ENCODE peak calls at places on chromosome 10, in eight cellular contexts. F is left ventricle myocardium inferior, I is esophagus muscularis mucosa, M is GM12865, T is NB4, S is H9, E is psoas muscle, Z is PC-3. X is an unnamed sample.

GRCh38 chr10:77620731-77621130 is 16.9 kb downstream of the KCNMA1 start:
- DNase-seq in F (no peak), M (no peak), T (peak), S (no peak), E (no peak), Z (peak), I (no peak), X (no peak)

GRCh38 chr10:60605476-60605875 is 172.8 kb upstream of the CDK1 start:
- DNase-seq in M (no peak), T (no peak), E (no peak), S (no peak), I (no peak), Z (no peak), F (no peak), X (no peak)

GRCh38 chr10:9015005-9015404 is 960.5 kb downstream of the GATA3 start:
- DNase-seq in Z (no peak), T (no peak), I (no peak), M (no peak), S (no peak), E (no peak), F (no peak), X (no peak)

GRCh38 chr10:43264324-43264986 is 2.4 kb downstream of the RASGEF1A start:
- DNase-seq in I (peak), T (no peak), E (no peak), M (no peak), F (no peak), S (no peak), Z (no peak), X (peak)

GRCh38 chr10:5542100-5542499 is 17.3 kb downstream of the CALML3 start:
- DNase-seq in T (no peak), M (no peak), F (no peak), Z (no peak), S (no peak), I (no peak), E (no peak), X (no peak)

GRCh38 chr10:79308969-79309665 is 38.2 kb upstream of the PPIF start:
- DNase-seq in Z (no peak), M (no peak), E (peak), F (peak), T (no peak), I (no peak), S (no peak), X (no peak)

GRCh38 chr10:1210667-1211066 is 154.5 kb downstream of the WDR37 start:
- DNase-seq in M (no peak), T (no peak), Z (no peak), F (no peak), S (peak), E (no peak), I (no peak), X (peak)

GRCh38 chr10:126430512-126430911 is 42.2 kb upstream of the ADAM12 start:
- DNase-seq in I (peak), Z (no peak), E (no peak), T (no peak), M (no peak), S (no peak), F (no peak), X (no peak)

GRCh38 chr10:128115356-128115755 is 10.9 kb downstream of the MKI67 start:
- DNase-seq in M (no peak), I (no peak), F (no peak), Z (no peak), E (no peak), T (no peak), S (no peak), X (peak)

GRCh38 chr10:47381427-47382379 is 2.4 kb downstream of the ZNF488 start:
- DNase-seq in T (no peak), E (no peak), S (peak), I (no peak), M (no peak), Z (no peak), F (no peak), X (peak)

GRCh38 chr10:30384791-30385201 is 35.7 kb upstream of the MTPAP start:
- DNase-seq in S (peak), F (no peak), M (peak), I (no peak), E (no peak), T (peak), Z (peak), X (no peak)

GRCh38 chr10:102669206-102670064 is 25.2 kb downstream of the TRIM8 start:
- DNase-seq in I (peak), M (no peak), Z (peak), F (peak), T (no peak), S (peak), E (peak), X (no peak)

GRCh38 chr10:49144021-49144720 is 10.3 kb upstream of the FAM170B start:
- DNase-seq in S (no peak), T (no peak), Z (no peak), F (no peak), I (no peak), E (no peak), M (no peak), X (peak)

GRCh38 chr10:127935115-127935561 is 28.2 kb downstream of the PTPRE start:
- DNase-seq in F (no peak), T (peak), E (peak), Z (no peak), M (no peak), I (no peak), S (no peak), X (no peak)

GRCh38 chr10:60175418-60175817 is 214.3 kb downstream of the ANK3 start:
- DNase-seq in I (no peak), S (no peak), Z (peak), E (no peak), M (no peak), F (no peak), T (no peak), X (no peak)

GRCh38 chr10:80144302-80145131 is 12.0 kb downstream of the PLAC9 start:
- DNase-seq in F (no peak), S (peak), Z (peak), E (peak), T (peak), M (peak), I (no peak), X (no peak)

GRCh38 chr10:79069325-79070090 is 742 bp downstream of the ZMIZ1 start:
- DNase-seq in S (no peak), T (peak), E (peak), Z (peak), M (peak), I (no peak), F (peak), X (no peak)

GRCh38 chr10:85648279-85648754 is 718.3 kb downstream of the GRID1 start:
- DNase-seq in F (no peak), M (no peak), I (no peak), E (peak), Z (no peak), T (no peak), S (no peak), X (no peak)

GRCh38 chr10:94131885-94132284 is 138.2 kb downstream of the PLCE1 start:
- DNase-seq in I (no peak), Z (peak), E (no peak), M (no peak), S (no peak), T (no peak), F (no peak), X (no peak)

GRCh38 chr10:113493195-113493594 is 59.7 kb upstream of the HABP2 start:
- DNase-seq in M (no peak), F (no peak), Z (peak), E (no peak), I (no peak), S (no peak), T (no peak), X (no peak)

DNA sequence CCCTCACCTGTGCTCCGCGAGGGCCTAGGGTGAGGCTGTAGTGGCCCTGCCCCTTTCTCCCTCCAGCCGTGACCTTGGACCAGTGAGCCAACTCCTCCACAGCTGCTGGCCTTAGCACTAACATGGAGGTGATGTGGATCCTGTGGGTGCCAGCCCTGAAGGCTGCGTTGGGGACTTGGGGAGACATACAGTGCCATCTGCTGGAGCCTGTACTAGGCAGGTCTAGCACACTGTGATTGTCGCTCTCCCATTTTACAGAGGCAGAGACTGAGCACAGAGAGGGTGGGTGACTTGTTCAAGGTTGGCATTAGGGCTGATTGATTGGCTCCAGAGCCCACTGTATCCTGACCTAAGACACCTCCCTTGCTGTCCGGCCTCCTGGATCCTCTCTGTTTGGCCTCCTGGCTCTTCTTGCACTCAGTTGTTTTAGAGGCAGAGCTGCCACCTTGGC is 37.6 kb downstream of the PRF1 start:
- DNase-seq in Z (no peak), I (no peak), S (no peak), T (peak), E (no peak), F (no peak), M (peak), X (no peak)
- TF ChIP-seq CTCF in Z (peak), I (no peak), S (no peak), T (peak), E (no peak), F (peak), M (no peak), X (no peak)

DNA sequence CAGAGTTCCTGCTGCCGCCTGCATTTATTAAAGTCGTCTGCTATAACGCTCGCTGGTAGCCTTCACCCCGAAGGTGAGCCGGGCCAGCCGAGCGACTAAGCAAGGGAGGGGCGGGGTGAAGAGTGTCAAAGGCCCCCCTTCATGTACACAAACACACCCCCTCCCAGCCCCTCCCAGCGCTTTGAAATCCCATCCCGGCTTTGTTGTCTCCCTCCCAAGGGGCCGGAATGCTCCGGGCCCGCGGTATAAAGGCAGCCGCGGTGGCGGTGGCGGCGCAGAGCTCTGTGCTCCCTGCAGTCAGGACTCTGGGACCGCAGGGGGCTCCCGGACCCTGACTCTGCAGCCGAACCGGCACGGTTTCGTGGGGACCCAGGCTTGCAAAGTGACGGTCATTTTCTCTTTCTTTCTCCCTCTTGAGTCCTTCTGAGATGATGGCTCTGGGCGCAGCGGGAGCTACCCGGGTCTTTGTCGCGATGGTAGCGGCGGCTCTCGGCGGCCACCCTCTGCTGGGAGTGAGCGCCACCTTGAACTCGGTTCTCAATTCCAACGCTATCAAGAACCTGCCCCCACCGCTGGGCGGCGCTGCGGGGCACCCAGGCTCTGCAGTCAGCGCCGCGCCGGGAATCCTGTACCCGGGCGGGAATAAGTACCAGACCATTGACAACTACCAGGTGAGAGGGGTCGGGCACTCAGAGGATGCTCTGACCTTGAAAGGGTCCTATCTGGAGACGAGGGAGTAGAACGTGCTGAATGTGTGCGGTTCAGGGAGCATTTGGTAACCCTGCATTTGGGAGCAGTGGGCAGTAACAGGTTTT is at the start of gene DKK1:
- DNase-seq in S (peak), E (peak), F (peak), T (no peak), M (peak), Z (peak), I (no peak), X (peak)
- TF ChIP-seq CTCF in S (peak), E (peak), F (peak), T (no peak), M (peak), Z (peak), I (peak), X (peak)

DNA sequence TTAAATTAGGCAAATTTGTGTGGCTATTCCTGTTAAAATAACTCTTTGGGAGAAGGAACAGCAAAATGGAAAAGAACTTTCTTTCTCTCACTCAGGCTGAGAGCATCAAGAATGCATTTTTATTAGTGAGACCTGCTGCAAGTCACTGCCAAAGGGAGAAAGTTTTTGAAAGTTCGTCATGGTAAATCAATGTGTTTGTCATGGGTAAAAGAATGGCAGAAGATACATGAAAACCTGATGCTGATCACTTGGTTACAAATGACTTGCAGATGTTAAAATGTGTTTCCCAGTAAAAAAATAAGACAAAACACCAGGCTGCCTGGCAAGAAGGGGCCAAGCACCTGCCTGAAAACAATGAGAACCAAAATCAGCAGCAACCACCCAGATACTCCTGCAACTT is 484.7 kb upstream of the NRP1 start:
- DNase-seq in T (no peak), M (no peak), Z (no peak), I (no peak), F (no peak), S (no peak), E (no peak), X (no peak)
- TF ChIP-seq CTCF in T (no peak), M (no peak), Z (no peak), I (no peak), F (no peak), S (no peak), E (no peak), X (no peak)

DNA sequence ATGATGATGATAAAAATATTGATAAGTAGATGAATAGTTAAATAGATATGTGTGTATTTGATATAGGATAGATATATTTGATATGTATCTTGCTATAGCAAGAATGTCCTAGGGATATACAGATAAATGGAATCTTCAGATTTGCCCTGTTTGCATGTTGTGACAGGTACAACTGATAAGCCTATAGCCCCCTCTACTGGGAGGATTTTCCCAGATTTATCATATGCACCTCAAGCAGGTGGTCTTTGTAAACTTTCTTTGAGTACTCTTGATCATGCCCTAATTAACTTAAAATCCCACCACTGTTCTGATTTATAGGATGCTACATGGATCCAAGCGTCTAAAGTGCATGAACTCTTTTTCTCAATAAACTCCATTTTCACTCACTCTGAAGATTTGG is 1050.7 kb downstream of the SORCS3 start:
- DNase-seq in E (no peak), F (no peak), I (no peak), M (peak), S (no peak), Z (peak), T (peak), X (no peak)
- TF ChIP-seq CTCF in E (no peak), F (peak), I (no peak), M (no peak), S (peak), Z (peak), T (peak), X (peak)

DNA sequence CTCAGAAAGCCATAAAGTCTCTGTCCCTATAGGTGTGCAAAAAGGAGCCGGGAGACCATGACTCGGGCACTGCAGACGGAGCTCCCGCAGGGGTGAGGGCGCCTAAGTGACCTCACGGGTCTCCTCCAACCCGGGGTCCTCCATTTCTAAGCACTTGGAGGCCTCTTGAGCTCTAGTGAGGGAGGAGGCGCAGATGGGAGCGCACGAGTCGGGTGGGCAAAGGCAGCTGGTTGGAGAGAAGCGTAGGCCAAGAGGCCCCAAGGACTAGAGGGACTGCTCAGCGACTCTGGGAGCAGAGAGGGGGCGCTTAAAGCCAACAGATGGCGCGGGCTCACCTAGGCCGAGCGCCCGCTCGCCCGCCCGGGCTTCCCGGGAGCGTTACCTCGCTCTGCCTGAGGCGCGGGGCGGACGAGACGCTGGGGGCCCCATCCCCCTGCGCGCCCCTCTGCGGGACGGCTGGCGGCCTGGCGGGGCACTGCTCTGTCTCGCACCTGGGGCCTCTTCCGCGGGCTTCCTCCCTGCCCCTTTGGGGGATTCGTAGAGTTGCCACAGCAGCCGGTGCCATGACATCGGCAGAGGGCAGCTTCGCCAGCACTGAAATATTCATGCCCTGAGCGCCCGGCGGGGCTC is 521 bp upstream of the CDH23 start:
- DNase-seq in I (no peak), S (peak), T (no peak), E (peak), M (peak), F (peak), Z (no peak), X (peak)
- TF ChIP-seq CTCF in I (peak), S (peak), T (no peak), E (peak), M (peak), F (peak), Z (no peak), X (peak)

DNA sequence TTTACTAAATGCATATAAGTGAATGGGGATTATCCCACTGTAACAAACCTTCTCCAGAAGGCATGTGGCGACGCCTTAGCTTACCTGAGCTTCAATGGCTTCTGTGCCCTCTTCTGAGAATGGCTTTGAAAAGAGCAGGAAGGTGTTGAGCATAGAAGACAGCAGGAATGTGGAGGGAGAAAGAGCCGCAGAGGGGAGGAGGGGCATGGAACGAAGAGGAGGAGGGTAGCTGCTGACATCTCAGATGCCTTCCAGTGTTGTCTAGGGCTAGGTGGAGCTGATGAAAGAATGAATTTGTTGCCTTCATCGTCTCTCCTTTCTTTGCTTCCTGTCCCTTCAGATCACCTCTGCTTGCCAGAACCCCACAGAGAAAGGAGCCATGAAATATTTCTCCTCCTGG is 86.2 kb downstream of the ITIH5 start:
- DNase-seq in T (no peak), M (no peak), S (no peak), E (no peak), I (no peak), F (no peak), Z (no peak), X (no peak)
- TF ChIP-seq CTCF in T (no peak), M (no peak), S (no peak), E (no peak), I (no peak), F (no peak), Z (no peak), X (no peak)

GRCh38 chr10:64547168-64547567 is 1026.0 kb downstream of the REEP3 start:
- DNase-seq in S (no peak), F (no peak), Z (peak), I (no peak), T (no peak), E (no peak), M (no peak), X (no peak)
- TF ChIP-seq CTCF in S (peak), F (no peak), Z (peak), I (no peak), T (no peak), E (no peak), M (no peak), X (no peak)

GRCh38 chr10:97726636-97727178 is 10.2 kb upstream of the ZFYVE27 start:
- DNase-seq in M (no peak), F (no peak), S (peak), I (no peak), T (no peak), Z (peak), E (no peak), X (no peak)

GRCh38 chr10:97719602-97720001 is 6.1 kb downstream of the MARVELD1 start:
- DNase-seq in T (no peak), I (no peak), Z (no peak), S (no peak), M (no peak), F (no peak), E (no peak), X (no peak)

GRCh38 chr10:97724341-97724941 is 10.9 kb downstream of the MARVELD1 start:
- DNase-seq in T (peak), F (no peak), E (peak), S (no peak), M (no peak), I (no peak), Z (no peak), X (no peak)

GRCh38 chr10:97721871-97722780 is 8.6 kb downstream of the MARVELD1 start:
- DNase-seq in M (no peak), F (no peak), Z (no peak), T (peak), E (no peak), S (no peak), I (no peak), X (no peak)

GRCh38 chr10:97722980-97723379 is 9.4 kb downstream of the MARVELD1 start:
- DNase-seq in M (no peak), I (no peak), E (no peak), T (peak), S (no peak), Z (no peak), F (no peak), X (no peak)
- TF ChIP-seq CTCF in M (no peak), I (no peak), E (no peak), T (no peak), S (peak), Z (no peak), F (no peak), X (no peak)

GRCh38 chr10:44512345-44513095 is 127.6 kb upstream of the CXCL12 start:
- DNase-seq in Z (no peak), E (no peak), T (no peak), S (no peak), I (peak), F (no peak), M (no peak), X (no peak)

GRCh38 chr10:44520651-44521050 is 135.8 kb upstream of the CXCL12 start:
- DNase-seq in I (no peak), T (no peak), E (no peak), F (no peak), Z (no peak), S (no peak), M (no peak), X (no peak)

GRCh38 chr10:44513592-44513991 is 128.7 kb upstream of the CXCL12 start:
- DNase-seq in I (peak), S (no peak), M (no peak), F (no peak), T (peak), E (peak), Z (no peak), X (no peak)

GRCh38 chr10:44516941-44517340 is 132.0 kb upstream of the CXCL12 start:
- DNase-seq in Z (no peak), F (no peak), M (no peak), S (no peak), I (peak), E (no peak), T (no peak), X (no peak)

GRCh38 chr10:44517635-44518034 is 132.7 kb upstream of the CXCL12 start:
- DNase-seq in S (peak), T (peak), I (no peak), Z (peak), E (no peak), M (peak), F (no peak), X (no peak)
- TF ChIP-seq CTCF in S (peak), T (peak), I (no peak), Z (peak), E (no peak), M (peak), F (peak), X (peak)

GRCh38 chr10:103781329-103782061 is 73.9 kb downstream of the SH3PXD2A start:
- DNase-seq in F (no peak), E (no peak), Z (peak), M (peak), I (no peak), S (no peak), T (peak), X (no peak)
- TF ChIP-seq CTCF in F (peak), E (peak), Z (peak), M (peak), I (no peak), S (peak), T (peak), X (no peak)